ENCODE peak calls at places on chromosomes 3 and 15, in six cellular contexts. Q is AG04449, D is AG08396, X is glutamatergic neuron, N is GM13977, I is mesendoderm. M is an unnamed sample.

GRCh38 chr3:142270407-142270806 is 45.0 kb upstream of the GK5 start:
- DNase-seq in Q (no peak), D (no peak), X (no peak), N (no peak), I (no peak), M (no peak)

GRCh38 chr15:35540885-35541284 is 5.1 kb downstream of the DPH6 start:
- DNase-seq in Q (peak), D (peak), X (no peak), N (no peak), I (no peak), M (no peak)

GRCh38 chr15:49610166-49610918 is 10.3 kb downstream of the FAM227B start:
- DNase-seq in Q (no peak), D (no peak), X (no peak), N (no peak), I (peak), M (no peak)

GRCh38 chr15:101549647-101550046 is 60.1 kb upstream of the PCSK6 start:
- DNase-seq in Q (no peak), D (no peak), X (no peak), N (no peak), I (no peak), M (no peak)

GRCh38 chr3:149528344-149528657 is 53.8 kb downstream of the TM4SF4 start:
- DNase-seq in Q (no peak), D (no peak), X (no peak), N (no peak), I (no peak), M (no peak)

GRCh38 chr3:85875589-85875988 is 916.8 kb downstream of the CADM2 start:
- DNase-seq in Q (no peak), D (no peak), X (no peak), N (no peak), I (no peak), M (no peak)

GRCh38 chr15:61309236-61310016 is 80.3 kb upstream of the RORA start:
- DNase-seq in Q (no peak), D (no peak), X (no peak), N (no peak), I (no peak), M (no peak)

GRCh38 chr3:168097381-168097780 is 1.7 kb upstream of the GOLIM4 start:
- DNase-seq in Q (no peak), D (no peak), X (no peak), N (no peak), I (no peak), M (no peak)

GRCh38 chr3:178083906-178084823 is 452.1 kb upstream of the KCNMB2 start:
- DNase-seq in Q (no peak), D (no peak), X (no peak), N (no peak), I (peak), M (peak)

GRCh38 chr3:128073807-128074206 is 21.6 kb downstream of the SEC61A1 start:
- DNase-seq in Q (no peak), D (no peak), X (no peak), N (no peak), I (no peak), M (no peak)

GRCh38 chr15:85494035-85494793 is 113.8 kb downstream of the AKAP13 start:
- DNase-seq in Q (peak), D (peak), X (no peak), N (no peak), I (peak), M (no peak)

GRCh38 chr3:190577225-190577624 is 63.3 kb downstream of the IL1RAP start:
- DNase-seq in Q (no peak), D (no peak), X (no peak), N (no peak), I (no peak), M (no peak)

GRCh38 chr3:187519428-187519890 is 150.7 kb downstream of the SST start:
- DNase-seq in Q (peak), D (peak), X (no peak), N (no peak), I (peak), M (no peak)

GRCh38 chr3:150545419-150546225 is 674 bp downstream of the SERP1 start:
- DNase-seq in Q (no peak), D (no peak), X (peak), N (peak), I (peak), M (no peak)

GRCh38 chr15:39741258-39741657 is 41.4 kb downstream of the FSIP1 start:
- DNase-seq in Q (no peak), D (no peak), X (no peak), N (no peak), I (no peak), M (no peak)

GRCh38 chr15:71374607-71375352 is 259.5 kb downstream of the THSD4 start:
- DNase-seq in Q (no peak), D (peak), X (no peak), N (no peak), I (no peak), M (no peak)

GRCh38 chr15:101198820-101199219 is 53.0 kb downstream of the CHSY1 start:
- DNase-seq in Q (no peak), D (no peak), X (no peak), N (no peak), I (no peak), M (no peak)

GRCh38 chr3:72862314-72863090 is 14.3 kb upstream of the SHQ1 start:
- DNase-seq in Q (no peak), D (no peak), X (no peak), N (no peak), I (no peak), M (no peak)

GRCh38 chr15:99399612-99400011 is 148.3 kb downstream of the LRRC28 start:
- DNase-seq in Q (no peak), D (no peak), X (no peak), N (no peak), I (no peak), M (no peak)

GRCh38 chr3:194255252-194256039 is 95.7 kb downstream of the CPN2 start:
- DNase-seq in Q (no peak), D (no peak), X (no peak), N (no peak), I (peak), M (no peak)

GRCh38 chr3:128764863-128765262 is 38.9 kb downstream of the RAB7A start:
- DNase-seq in Q (no peak), D (no peak), X (no peak), N (no peak), I (no peak), M (no peak)

GRCh38 chr3:146577662-146578061 is 27.5 kb downstream of the PLSCR5 start:
- DNase-seq in Q (no peak), D (peak), X (no peak), N (peak), I (peak), M (peak)

GRCh38 chr3:123698813-123699212 is 114.0 kb upstream of the HACD2 start:
- DNase-seq in Q (no peak), D (no peak), X (no peak), N (no peak), I (no peak), M (no peak)

GRCh38 chr3:63343674-63344073 is 65.6 kb downstream of the SYNPR start:
- DNase-seq in Q (peak), D (peak), X (peak), N (no peak), I (peak), M (peak)

GRCh38 chr3:49998326-49998725 is 58.4 kb downstream of the RBM6 start:
- DNase-seq in Q (no peak), D (peak), X (no peak), N (no peak), I (no peak), M (no peak)

GRCh38 chr15:48646364-48646763 is 855 bp upstream of the FBN1 start:
- DNase-seq in Q (no peak), D (no peak), X (no peak), N (peak), I (no peak), M (no peak)

GRCh38 chr3:114178770-114179368 is at the start of gene DRD3:
- DNase-seq in Q (no peak), D (peak), X (no peak), N (no peak), I (peak), M (no peak)

GRCh38 chr15:73787621-73788020 is 34.5 kb upstream of the INSYN1 start:
- DNase-seq in Q (no peak), D (no peak), X (no peak), N (no peak), I (no peak), M (no peak)

GRCh38 chr3:180934638-180935037 is 22.2 kb downstream of the FXR1 start:
- DNase-seq in Q (no peak), D (no peak), X (no peak), N (no peak), I (no peak), M (no peak)

GRCh38 chr3:154656496-154656895 is 226.5 kb upstream of the GPR149 start:
- DNase-seq in Q (no peak), D (no peak), X (no peak), N (no peak), I (no peak), M (no peak)

GRCh38 chr3:124097362-124098120 is 105.6 kb upstream of the ROPN1 start:
- DNase-seq in Q (no peak), D (no peak), X (no peak), N (no peak), I (no peak), M (no peak)

GRCh38 chr3:54243262-54243931 is 121.0 kb downstream of the CACNA2D3 start:
- DNase-seq in Q (no peak), D (peak), X (no peak), N (no peak), I (no peak), M (no peak)

GRCh38 chr15:69104050-69104750 is 56.2 kb upstream of the GLCE start:
- DNase-seq in Q (no peak), D (no peak), X (no peak), N (no peak), I (no peak), M (no peak)

GRCh38 chr3:194201953-194202666 is 66.2 kb downstream of the HES1 start:
- DNase-seq in Q (no peak), D (no peak), X (no peak), N (no peak), I (no peak), M (no peak)